ENCODE peak calls at places on chromosomes 13 and 19, in eight cellular contexts. A is KBM-7; U is astrocyte of the spinal cord; N is NCI-H1092; Q is stimulated activated CD8-positive, alpha-beta memory T cell treated with anti-CD3 and anti-CD28 coated beads, Interleukin-7, amount 100 ng/mL, for 1 hour; J is suprapubic skin; D is LHCN-M2; K is HT1080. R is an unnamed sample.

GRCh38 chr13:72218966-72219365 is 352.0 kb upstream of the DACH1 start:
- DNase-seq in A (no peak), U (no peak), N (no peak), Q (no peak), J (no peak), D (no peak), K (no peak), R (no peak)

GRCh38 chr19:36745870-36746269 is 26.7 kb downstream of the ZNF850 start:
- DNase-seq in A (no peak), U (no peak), N (no peak), Q (no peak), J (no peak), D (no peak), K (no peak), R (no peak)

GRCh38 chr19:29842471-29843179 is 30.8 kb downstream of the CCNE1 start:
- DNase-seq in A (no peak), U (no peak), N (no peak), Q (no peak), J (no peak), D (no peak), K (no peak), R (no peak)

GRCh38 chr19:29503140-29503758 is 22.5 kb upstream of the VSTM2B start:
- DNase-seq in A (no peak), U (no peak), N (no peak), Q (no peak), J (no peak), D (no peak), K (no peak), R (no peak)

GRCh38 chr19:47351545-47351944 is 2.4 kb downstream of the DHX34 start:
- DNase-seq in A (no peak), U (peak), N (no peak), Q (no peak), J (no peak), D (peak), K (peak), R (no peak)

GRCh38 chr13:27830010-27830409 is 37.7 kb downstream of the GSX1 start:
- DNase-seq in A (peak), U (peak), N (no peak), Q (peak), J (no peak), D (peak), K (peak), R (no peak)

GRCh38 chr19:39181500-39182173 is 15.1 kb upstream of the NCCRP1 start:
- DNase-seq in A (no peak), U (no peak), N (no peak), Q (no peak), J (no peak), D (no peak), K (no peak), R (no peak)

GRCh38 chr19:34254552-34255432 is at the start of gene GARRE1:
- DNase-seq in A (peak), U (no peak), N (peak), Q (no peak), J (no peak), D (peak), K (no peak), R (no peak)

GRCh38 chr13:40618581-40619478 is 47.6 kb downstream of the FOXO1 start:
- DNase-seq in A (no peak), U (no peak), N (no peak), Q (no peak), J (no peak), D (peak), K (no peak), R (no peak)

GRCh38 chr13:102848956-102849355 is 3.1 kb downstream of the ERCC5 start:
- DNase-seq in A (no peak), U (no peak), N (no peak), Q (no peak), J (no peak), D (no peak), K (no peak), R (no peak)

GRCh38 chr13:23175920-23176319 is 4.9 kb upstream of the SGCG start:
- DNase-seq in A (no peak), U (peak), N (no peak), Q (no peak), J (no peak), D (peak), K (no peak), R (no peak)

GRCh38 chr13:110023729-110024645 is 237.6 kb upstream of the IRS2 start:
- DNase-seq in A (no peak), U (peak), N (peak), Q (no peak), J (no peak), D (peak), K (no peak), R (no peak)

GRCh38 chr19:41540041-41540695 is 35.8 kb upstream of the CEACAM21 start:
- DNase-seq in A (no peak), U (no peak), N (no peak), Q (no peak), J (no peak), D (no peak), K (no peak), R (no peak)

GRCh38 chr13:68232351-68233130 is 1002.4 kb upstream of the PCDH9 start:
- DNase-seq in A (no peak), U (peak), N (no peak), Q (no peak), J (no peak), D (peak), K (peak), R (no peak)

GRCh38 chr13:20411638-20412342 is 113.9 kb downstream of the CRYL1 start:
- DNase-seq in A (peak), U (no peak), N (no peak), Q (no peak), J (no peak), D (no peak), K (no peak), R (peak)